ENCODE peak calls at places on chromosomes 1 and 21, in five cellular contexts. X is psoas muscle, O is ascending aorta, K is spleen, Z is endothelial cell. U is an unnamed sample.

GRCh38 chr1:91768786-91769697 is 116.9 kb downstream of the TGFBR3 start:
- DNase-seq in Z (no peak), O (no peak), K (no peak), X (no peak), U (no peak)

GRCh38 chr1:35280006-35280405 is 11.5 kb downstream of the ZMYM4 start:
- DNase-seq in K (no peak), Z (no peak), O (no peak), X (no peak), U (no peak)

GRCh38 chr1:150579955-150580642 is 689 bp upstream of the MCL1 start:
- DNase-seq in Z (no peak), K (no peak), O (no peak), X (no peak), U (no peak)

GRCh38 chr21:32426592-32427051 is 14.1 kb downstream of the EVA1C start:
- DNase-seq in O (no peak), X (no peak), Z (no peak), K (no peak), U (no peak)

GRCh38 chr1:14173598-14173997 is 424.9 kb upstream of the KAZN start:
- DNase-seq in K (no peak), Z (no peak), O (no peak), X (no peak), U (no peak)

GRCh38 chr1:14817223-14818170 is 219.0 kb downstream of the KAZN start:
- DNase-seq in K (no peak), Z (no peak), X (no peak), O (no peak), U (no peak)

GRCh38 chr1:209513226-209513625 is 70.3 kb upstream of the CAMK1G start:
- DNase-seq in O (no peak), K (no peak), Z (peak; percentile 20), X (no peak), U (peak; percentile 49)

GRCh38 chr1:110038271-110038670 is 3.8 kb downstream of the STRIP1 start:
- DNase-seq in X (no peak), K (no peak), O (no peak), Z (no peak), U (no peak)

GRCh38 chr1:178490136-178490535 is 6.6 kb downstream of the CLEC20A start:
- DNase-seq in O (no peak), Z (no peak), X (no peak), K (no peak), U (no peak)

GRCh38 chr1:198584163-198584562 is 43.7 kb upstream of the ATP6V1G3 start:
- DNase-seq in Z (no peak), K (no peak), X (no peak), O (no peak), U (no peak)

GRCh38 chr1:167705250-167705649 is 16.5 kb upstream of the MPZL1 start:
- DNase-seq in X (no peak), Z (no peak), O (no peak), K (no peak), U (no peak)

GRCh38 chr1:57824535-57824934 is 400.7 kb upstream of the DAB1 start:
- DNase-seq in Z (no peak), O (no peak), K (no peak), X (no peak), U (no peak)

GRCh38 chr1:1006305-1007159 is 6.6 kb upstream of the HES4 start:
- DNase-seq in O (no peak), X (no peak), K (peak; percentile 69), Z (no peak), U (no peak)

GRCh38 chr1:6351480-6352137 is 42.0 kb downstream of the ACOT7 start:
- DNase-seq in Z (no peak), K (no peak), X (peak; percentile 53), O (no peak), U (no peak)

GRCh38 chr1:230322421-230322756 is 103.7 kb downstream of the PGBD5 start:
- DNase-seq in O (no peak), K (no peak), Z (no peak), X (no peak), U (no peak)

GRCh38 chr1:10945988-10946387 is 66.5 kb upstream of the TARDBP start:
- DNase-seq in X (no peak), Z (no peak), O (no peak), K (no peak), U (no peak)

GRCh38 chr1:201990427-201990826 is 8.0 kb downstream of the RNPEP start:
- DNase-seq in O (no peak), Z (no peak), X (no peak), K (peak; percentile 38), U (no peak)

GRCh38 chr1:3317456-3317855 is 137.0 kb upstream of the ARHGEF16 start:
- DNase-seq in O (no peak), X (no peak), K (no peak), Z (no peak), U (no peak)

GRCh38 chr1:152037920-152038658 is 1.3 kb upstream of the S100A11 start:
- DNase-seq in K (no peak), X (no peak), Z (no peak), O (no peak), U (peak; percentile 89)

GRCh38 chr1:169201084-169201619 is 94.7 kb downstream of the ATP1B1 start:
- DNase-seq in K (no peak), O (no peak), Z (no peak), X (no peak), U (no peak)

GRCh38 chr1:173733912-173734311 is 19.1 kb downstream of the KLHL20 start:
- DNase-seq in X (no peak), K (no peak), Z (no peak), O (no peak), U (no peak)

GRCh38 chr1:243798726-243799125 is 51.3 kb downstream of the AKT3 start:
- DNase-seq in K (no peak), O (no peak), Z (no peak), X (no peak), U (no peak)

GRCh38 chr1:53909946-53910345 is 16.0 kb downstream of the DIO1 start:
- DNase-seq in X (no peak), O (no peak), K (no peak), Z (no peak), U (no peak)

GRCh38 chr1:155043793-155044192 is 7.3 kb upstream of the ADAM15 start:
- DNase-seq in O (no peak), X (no peak), K (no peak), Z (no peak), U (no peak)

GRCh38 chr1:225348400-225348799 is 79.4 kb downstream of the LBR start:
- DNase-seq in X (no peak), K (no peak), Z (no peak), O (no peak), U (no peak)

GRCh38 chr1:225341642-225342041 is 86.2 kb downstream of the LBR start:
- DNase-seq in Z (no peak), X (no peak), O (no peak), K (no peak), U (no peak)

GRCh38 chr1:225347123-225347683 is 80.6 kb downstream of the LBR start:
- DNase-seq in X (no peak), O (no peak), K (no peak), Z (no peak), U (peak; percentile 94)

GRCh38 chr1:225342695-225343094 is 85.1 kb downstream of the LBR start:
- DNase-seq in K (no peak), X (no peak), O (no peak), Z (no peak), U (no peak)

DNA sequence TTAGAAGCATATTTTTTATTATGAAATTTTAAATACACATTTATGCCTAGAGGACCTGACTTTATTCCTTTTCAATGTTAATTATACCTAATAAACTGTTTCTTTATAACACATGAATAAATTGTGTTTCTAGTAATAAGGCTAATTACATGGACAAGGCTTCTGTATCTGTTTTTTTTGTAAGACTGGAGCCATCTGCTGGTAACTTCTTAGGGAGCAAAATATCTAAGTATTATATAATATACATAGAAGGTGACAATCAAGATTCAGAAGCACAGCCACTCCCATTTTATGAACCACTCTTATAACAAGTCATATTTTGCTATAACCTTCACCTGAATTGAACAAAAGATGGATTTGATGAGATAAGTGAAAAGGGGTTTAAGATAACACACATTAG is 84.2 kb downstream of the LBR start:
- DNase-seq in O (no peak), K (no peak), Z (no peak), X (no peak), U (peak; percentile 58)
- TF ChIP-seq CTCF in O (no peak), K (no peak), Z (no peak), X (peak; percentile 18), U (no peak)

GRCh38 chr1:220769205-220769604 is 17.5 kb upstream of the MTARC1 start:
- DNase-seq in Z (no peak), K (no peak), X (no peak), O (no peak), U (no peak)

GRCh38 chr1:220768127-220768601 is 18.5 kb upstream of the MTARC1 start:
- DNase-seq in K (no peak), Z (no peak), X (no peak), O (no peak), U (peak; percentile 66)

GRCh38 chr1:220772846-220773245 is 13.9 kb upstream of the MTARC1 start:
- DNase-seq in Z (no peak), O (no peak), K (no peak), X (no peak), U (no peak)

GRCh38 chr1:220767312-220768126 is 19.2 kb upstream of the MTARC1 start:
- DNase-seq in X (no peak), Z (no peak), O (no peak), K (no peak), U (peak; percentile 47)

GRCh38 chr1:220770245-220770913 is 16.3 kb upstream of the MTARC1 start:
- DNase-seq in O (no peak), Z (no peak), K (no peak), X (no peak), U (peak; percentile 44)
- TF ChIP-seq CTCF in O (no peak), Z (no peak), K (no peak), X (no peak), U (no peak)

GRCh38 chr1:208163542-208163941 is 80.6 kb downstream of the PLXNA2 start:
- DNase-seq in O (no peak), X (no peak), K (no peak), Z (no peak), U (no peak)
- TF ChIP-seq CTCF in O (no peak), X (no peak), K (no peak), Z (no peak), U (no peak)

GRCh38 chr1:212260557-212261342 is 24.5 kb upstream of the PPP2R5A start:
- DNase-seq in X (no peak), Z (no peak), O (no peak), K (no peak), U (no peak)

GRCh38 chr1:212256404-212256803 is 28.8 kb upstream of the PPP2R5A start:
- DNase-seq in O (no peak), Z (no peak), X (no peak), K (peak; percentile 79), U (peak; percentile 92)

GRCh38 chr1:212259693-212260480 is 25.3 kb upstream of the PPP2R5A start:
- DNase-seq in O (no peak), Z (no peak), X (no peak), K (no peak), U (no peak)

GRCh38 chr1:212257157-212257556 is 28.1 kb upstream of the PPP2R5A start:
- DNase-seq in X (no peak), Z (no peak), O (no peak), K (no peak), U (no peak)

DNA sequence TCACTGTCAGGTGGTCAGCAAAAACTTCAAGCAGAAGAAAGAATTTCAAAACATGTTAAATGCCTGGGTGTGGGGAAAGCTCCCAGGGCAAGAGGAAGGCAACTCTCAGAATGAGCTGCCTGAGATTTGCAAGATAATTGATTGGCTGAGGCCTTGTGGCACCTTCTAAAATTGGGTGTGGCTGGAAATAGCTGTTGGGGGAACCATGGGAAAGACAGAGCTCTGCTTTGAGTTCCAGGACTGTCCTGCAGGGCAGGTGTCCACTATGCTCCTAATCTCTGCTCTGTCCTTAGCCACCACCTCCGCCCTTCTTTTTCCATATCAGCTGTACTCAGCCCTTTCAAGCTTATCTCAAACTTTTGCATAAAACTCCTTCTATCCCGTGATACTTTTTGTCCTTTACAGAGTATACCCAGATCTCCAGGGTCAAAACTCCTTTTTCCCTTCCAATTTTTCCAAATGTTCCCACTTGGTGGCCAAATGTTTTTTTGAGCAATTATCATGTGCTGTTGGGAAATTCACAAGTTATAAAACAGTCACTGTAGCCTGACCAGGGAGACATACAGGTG is 23.8 kb upstream of the PPP2R5A start:
- DNase-seq in X (no peak), O (no peak), Z (no peak), K (no peak), U (no peak)
- TF ChIP-seq CTCF in X (no peak), O (no peak), Z (no peak), K (no peak), U (no peak)